ENCODE peak calls at places on chromosomes 12 and 14, in ten cellular contexts. S is tibial nerve, Q is GM23338, K is right atrium auricular region, Z is IMR-90, Y is Panc1, E is PC-3, P is psoas muscle, F is A549, X is body of pancreas. U is an unnamed sample. For H3K4me1, the result is how much of the 10 kb centered on the place peaks cover.

GRCh38 chr12:103915306-103915705 is 14.9 kb upstream of the HSP90B1 start:
- DNase-seq in F (no peak), X (no peak), S (no peak), E (no peak), Y (no peak), Z (peak), Q (no peak), K (no peak), P (no peak), U (no peak)

GRCh38 chr12:29066061-29066588 is 83.0 kb upstream of the FAR2 start:
- DNase-seq in K (no peak), Q (no peak), E (peak), Z (peak), F (no peak), X (peak), P (no peak), Y (no peak), S (peak), U (no peak)

GRCh38 chr14:73238262-73238852 is 1.1 kb downstream of the PAPLN start:
- DNase-seq in Z (peak), F (peak), K (no peak), E (peak), Q (no peak), S (no peak), Y (no peak), X (no peak), P (no peak), U (no peak)

GRCh38 chr14:44396226-44396625 is 110.9 kb downstream of the FSCB start:
- DNase-seq in F (no peak), Y (no peak), K (no peak), S (no peak), P (no peak), Z (no peak), E (no peak), Q (no peak), X (no peak), U (no peak)

GRCh38 chr14:104143521-104144452 is 5.4 kb downstream of the KIF26A start:
- DNase-seq in S (no peak), K (no peak), P (peak), E (no peak), Z (no peak), Q (no peak), F (no peak), Y (no peak), X (no peak), U (peak)

GRCh38 chr12:4307593-4308333 is 13.2 kb upstream of the TIGAR start:
- DNase-seq in Z (peak), Y (peak), P (peak), Q (peak), F (peak), E (peak), X (peak), K (peak), S (peak), U (peak)

GRCh38 chr14:105088812-105089745 is 23.8 kb upstream of the GPR132 start:
- DNase-seq in Q (no peak), E (no peak), K (no peak), S (no peak), Y (no peak), Z (peak), F (no peak), X (no peak), P (no peak), U (peak)

GRCh38 chr14:56119221-56119967 is 1.2 kb downstream of the PELI2 start:
- DNase-seq in Y (no peak), E (no peak), X (peak), S (peak), F (peak), Q (peak), P (peak), Z (peak), K (no peak), U (peak)

GRCh38 chr14:31945074-31945613 is 132.0 kb upstream of the ARHGAP5 start:
- DNase-seq in F (no peak), X (no peak), Y (no peak), P (no peak), S (no peak), K (no peak), Z (no peak), E (no peak), Q (no peak), U (no peak)

DNA sequence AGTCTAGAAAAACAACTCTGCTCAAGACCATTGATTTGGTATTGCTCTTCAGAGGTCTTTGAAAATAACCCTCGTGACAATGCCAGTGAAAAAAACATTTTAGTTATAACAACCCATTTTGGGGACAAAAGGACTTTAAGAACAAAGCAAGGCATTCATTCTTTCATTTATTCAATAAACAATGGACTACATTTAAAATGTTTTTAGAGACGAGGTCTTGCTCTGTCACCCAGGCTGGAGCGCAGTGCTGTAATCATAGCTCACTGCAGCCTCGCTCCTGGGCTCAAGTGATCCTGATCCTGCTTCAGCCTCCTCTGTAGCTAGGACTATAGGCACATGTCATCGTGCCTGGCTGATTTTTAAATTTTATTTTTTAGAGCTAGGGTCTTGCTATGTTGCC is 7.7 kb upstream of the KICS2 start:
- DNase-seq in Y (no peak), E (no peak), F (no peak), S (no peak), Q (no peak), Z (no peak), X (no peak), K (no peak), P (no peak), U (no peak)
- H3K27ac ChIP-seq in Y (no peak), E (no peak), F (no peak), S (no peak), Q (no peak), Z (no peak), X (no peak), K (no peak), P (no peak), U (no peak)

GRCh38 chr14:68825729-68826128 is 32.9 kb upstream of the ZFP36L1 start:
- DNase-seq in F (no peak), X (no peak), Z (no peak), Y (no peak), S (no peak), K (no peak), E (no peak), P (no peak), Q (no peak), U (no peak)
- H3K4me1 ChIP-seq in F (under half), X (under half), Z (under half), Y (under half), S (under half), K (under half), E (under half), P (under half), Q (under half), U (under half)

GRCh38 chr12:116426391-116427136 is 132.6 kb upstream of the MAP1LC3B2 start:
- DNase-seq in Y (peak), K (peak), P (peak), F (peak), Z (peak), X (peak), Q (peak), S (peak), E (peak), U (no peak)

GRCh38 chr12:116423053-116423452 is 136.1 kb upstream of the MAP1LC3B2 start:
- DNase-seq in E (peak), Z (peak), Q (no peak), F (no peak), Y (no peak), X (peak), P (no peak), S (no peak), K (no peak), U (no peak)

GRCh38 chr12:116427200-116427932 is 131.8 kb upstream of the MAP1LC3B2 start:
- DNase-seq in Q (peak), Z (no peak), E (peak), X (no peak), P (no peak), F (peak), S (no peak), Y (no peak), K (no peak), U (no peak)

GRCh38 chr12:116421785-116422538 is 137.2 kb upstream of the MAP1LC3B2 start:
- DNase-seq in E (no peak), P (no peak), X (no peak), Z (no peak), S (no peak), Q (no peak), Y (no peak), F (no peak), K (no peak), U (no peak)

DNA sequence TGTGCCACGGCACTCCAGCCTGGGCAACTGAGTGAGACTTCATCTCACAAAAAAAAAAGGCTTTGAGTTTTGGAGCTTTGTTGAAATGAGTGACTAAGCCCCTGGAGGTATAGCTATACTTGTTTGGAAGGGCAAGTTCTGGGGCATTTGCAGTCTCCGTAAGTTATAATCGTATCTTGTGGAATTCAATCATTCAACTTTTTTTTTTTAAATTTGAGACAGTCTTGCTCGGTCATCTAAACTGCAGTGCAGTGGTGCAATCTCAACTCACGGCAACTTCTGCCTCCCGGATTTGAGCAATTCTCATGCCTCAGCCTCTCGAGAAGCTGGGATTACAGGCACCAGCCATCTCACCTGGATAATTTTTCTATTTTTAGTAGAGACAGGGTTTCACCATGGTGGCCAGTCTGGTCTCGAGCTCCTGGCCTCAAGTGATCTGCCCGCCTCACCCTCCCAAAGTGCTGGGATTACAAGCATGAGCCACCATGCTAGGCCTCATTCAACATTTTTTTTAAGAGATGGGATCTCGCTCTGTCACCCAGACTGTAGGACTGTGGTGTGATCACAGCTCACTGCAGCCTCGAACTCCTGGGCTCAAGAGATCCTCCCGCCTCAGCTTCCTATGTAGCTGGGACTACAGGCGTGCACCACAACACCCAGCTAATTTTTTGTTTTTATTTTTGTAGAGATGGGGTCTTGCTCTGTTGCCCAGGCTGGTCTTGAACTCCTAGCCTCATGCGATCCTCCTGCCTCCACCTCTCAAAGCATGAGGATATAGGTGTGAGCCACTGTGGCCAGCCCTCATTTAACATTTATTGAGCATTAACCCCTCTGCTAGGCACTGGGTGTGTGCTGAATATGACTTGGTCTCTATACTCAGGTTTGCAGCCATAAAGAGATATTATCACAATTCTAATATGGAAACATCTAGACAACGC is 133.7 kb upstream of the MAP1LC3B2 start:
- DNase-seq in K (no peak), Y (no peak), E (no peak), F (no peak), X (no peak), Q (no peak), S (no peak), Z (no peak), P (no peak), U (no peak)
- H3K27ac ChIP-seq in K (no peak), Y (peak), E (peak), F (peak), X (no peak), Q (peak), S (peak), Z (peak), P (no peak), U (peak)

GRCh38 chr12:131384544-131384855 is 326.4 kb upstream of the SFSWAP start:
- DNase-seq in F (no peak), K (no peak), Q (no peak), Z (no peak), E (no peak), Y (no peak), P (no peak), S (no peak), X (no peak), U (no peak)
- H3K4me1 ChIP-seq in F (under half), K (under half), Q (under half), Z (under half), E (under half), Y (under half), P (under half), S (under half), X (under half), U (under half)

GRCh38 chr12:6346235-6346832 is 4.5 kb upstream of the TNFRSF1A start:
- DNase-seq in E (no peak), F (no peak), Q (no peak), X (no peak), P (no peak), Y (no peak), S (no peak), K (no peak), Z (no peak), U (no peak)
- H3K27ac ChIP-seq in E (peak), F (peak), Q (no peak), X (no peak), P (no peak), Y (peak), S (peak), K (peak), Z (no peak), U (peak)

GRCh38 chr12:64600164-64600561 is 10.1 kb upstream of the RASSF3 start:
- DNase-seq in S (no peak), E (peak), Z (no peak), X (no peak), K (no peak), Q (no peak), Y (no peak), P (no peak), F (no peak), U (no peak)
- H3K4me1 ChIP-seq in S (under half), E (under half), Z (under half), X (under half), K (under half), Q (under half), Y (under half), P (under half), F (under half), U (under half)

GRCh38 chr14:95480109-95480886 is 36.2 kb downstream of the SYNE3 start:
- DNase-seq in F (no peak), Z (peak), P (peak), E (peak), X (peak), S (peak), Q (no peak), Y (no peak), K (peak), U (no peak)

GRCh38 chr14:95482967-95483842 is 33.2 kb downstream of the SYNE3 start:
- DNase-seq in F (peak), Y (no peak), K (peak), Q (no peak), P (peak), Z (peak), S (peak), E (peak), X (peak), U (peak)

GRCh38 chr14:95480887-95481226 is 35.6 kb downstream of the SYNE3 start:
- DNase-seq in Z (no peak), Q (peak), P (no peak), X (no peak), K (no peak), E (no peak), S (no peak), Y (no peak), F (no peak), U (no peak)

GRCh38 chr14:95479494-95479893 is 37.0 kb downstream of the SYNE3 start:
- DNase-seq in S (no peak), P (no peak), K (no peak), Q (no peak), Z (no peak), Y (no peak), E (no peak), F (no peak), X (no peak), U (no peak)

DNA sequence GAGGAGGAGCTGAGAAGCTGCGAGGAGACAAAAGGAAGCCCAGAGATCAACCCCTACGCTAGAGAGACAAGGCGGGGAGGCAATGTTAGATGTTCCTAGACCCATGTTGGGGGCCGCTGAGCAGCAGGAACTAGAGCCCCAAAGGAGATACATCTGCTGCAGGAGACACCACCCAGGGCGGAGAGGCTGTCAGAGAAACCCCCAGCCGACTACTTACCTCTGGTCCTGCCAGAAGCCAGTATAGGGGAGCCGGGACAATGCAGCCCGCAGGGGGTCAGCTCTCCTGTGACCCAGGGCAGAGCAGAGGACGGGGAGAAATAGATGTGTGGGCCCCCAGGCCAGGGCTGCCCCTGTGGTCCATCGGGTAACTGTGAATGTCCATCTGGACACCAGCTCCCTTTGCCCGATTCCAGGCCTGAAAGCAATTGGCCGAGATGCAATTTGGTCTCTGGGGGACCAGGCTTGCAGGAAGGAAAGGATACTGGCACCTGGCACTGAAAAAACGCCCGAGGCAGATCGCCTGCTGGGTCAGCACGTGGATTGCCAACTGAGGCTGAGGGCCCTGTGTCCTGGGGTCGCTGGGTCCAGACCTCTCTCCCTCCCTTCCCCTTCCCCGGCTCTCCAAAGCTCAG is 34.9 kb downstream of the SYNE3 start:
- DNase-seq in Y (no peak), F (no peak), Z (no peak), E (no peak), K (no peak), X (no peak), P (no peak), S (no peak), Q (no peak), U (no peak)
- H3K27ac ChIP-seq in Y (no peak), F (no peak), Z (no peak), E (no peak), K (peak), X (no peak), P (no peak), S (peak), Q (no peak), U (peak)

U was measured in stomach.